ENCODE peak calls at places on chromosome 18, in four cellular contexts. W is adrenal gland, O is T-helper 22 cell, R is hippocampal formation. G is an unnamed sample.

GRCh38 chr18:40222736-40223135 is 1732.3 kb upstream of the PIK3C3 start:
- DNase-seq in W (no peak), O (no peak), R (no peak), G (no peak)

GRCh38 chr18:13376841-13377351 is 158.3 kb downstream of the LDLRAD4 start:
- DNase-seq in W (peak), O (peak), R (no peak), G (no peak)

GRCh38 chr18:9827856-9828793 is 57.6 kb upstream of the TXNDC2 start:
- DNase-seq in W (peak), O (no peak), R (no peak), G (no peak)

GRCh38 chr18:3906072-3906471 is 456.1 kb downstream of the TGIF1 start:
- DNase-seq in W (no peak), O (no peak), R (no peak), G (peak)

GRCh38 chr18:78722391-78722790 is 257.2 kb upstream of the SALL3 start:
- DNase-seq in W (no peak), O (no peak), R (peak), G (no peak)

GRCh38 chr18:76955529-76956170 is 133.3 kb downstream of the ZNF236 start:
- DNase-seq in W (no peak), O (no peak), R (no peak), G (no peak)

GRCh38 chr18:23703057-23703986 is 14.1 kb downstream of the LAMA3 start:
- DNase-seq in W (peak), O (no peak), R (peak), G (peak)

GRCh38 chr18:11005528-11005927 is 143.8 kb downstream of the PIEZO2 start:
- DNase-seq in W (peak), O (no peak), R (no peak), G (no peak)

GRCh38 chr18:48003426-48004349 is 73.2 kb upstream of the SMAD2 start:
- DNase-seq in W (peak), O (no peak), R (no peak), G (no peak)

GRCh38 chr18:45611943-45612342 is 3.3 kb upstream of the SLC14A2 start:
- DNase-seq in W (peak), O (no peak), R (no peak), G (no peak)

GRCh38 chr18:40939636-40940035 is 1015.4 kb upstream of the PIK3C3 start:
- DNase-seq in W (no peak), O (no peak), R (no peak), G (no peak)

GRCh38 chr18:37409870-37410269 is 155.7 kb downstream of the CELF4 start:
- DNase-seq in W (no peak), O (no peak), R (no peak), G (no peak)

GRCh38 chr18:31487251-31488015 is 10.5 kb upstream of the DSG2 start:
- DNase-seq in W (no peak), O (no peak), R (no peak), G (no peak)

G was measured in GM10248.